ENCODE peak calls at places on chromosomes 12 and 14, in five cellular contexts. One of them, this sample, is unnamed.

GRCh38 chr14:35333797-35334743 is 41.9 kb downstream of the PSMA6 start:
- DNase-seq in ACHN: no peak
- DNase-seq in iris pigment epithelial cell: no peak
- DNase-seq in psoas muscle: no peak
- DNase-seq in MM.1S: no peak
- DNase-seq in this sample: no peak

GRCh38 chr12:123436017-123436964 is at the start of gene RILPL2:
- DNase-seq in ACHN: peak
- DNase-seq in iris pigment epithelial cell: peak
- DNase-seq in psoas muscle: peak
- DNase-seq in MM.1S: peak
- DNase-seq in this sample: peak

GRCh38 chr14:30225171-30225570 is 297.5 kb upstream of the PRKD1 start:
- DNase-seq in ACHN: no peak
- DNase-seq in iris pigment epithelial cell: peak
- DNase-seq in psoas muscle: peak
- DNase-seq in MM.1S: no peak
- DNase-seq in this sample: no peak

GRCh38 chr12:108745641-108746040 is 14.3 kb upstream of the CORO1C start:
- DNase-seq in ACHN: no peak
- DNase-seq in iris pigment epithelial cell: no peak
- DNase-seq in psoas muscle: no peak
- DNase-seq in MM.1S: no peak
- DNase-seq in this sample: no peak

GRCh38 chr14:35385042-35385839 is 19.3 kb downstream of the NFKBIA start:
- DNase-seq in ACHN: peak
- DNase-seq in iris pigment epithelial cell: peak
- DNase-seq in psoas muscle: peak
- DNase-seq in MM.1S: no peak
- DNase-seq in this sample: no peak

GRCh38 chr12:12428961-12429657 is 72.2 kb downstream of the BORCS5 start:
- DNase-seq in ACHN: peak
- DNase-seq in iris pigment epithelial cell: no peak
- DNase-seq in psoas muscle: no peak
- DNase-seq in MM.1S: no peak
- DNase-seq in this sample: no peak

GRCh38 chr12:26813812-26814211 is 19.2 kb downstream of the ITPR2 start:
- DNase-seq in ACHN: no peak
- DNase-seq in iris pigment epithelial cell: no peak
- DNase-seq in psoas muscle: no peak
- DNase-seq in MM.1S: no peak
- DNase-seq in this sample: no peak

GRCh38 chr14:21384494-21384851 is 654 bp upstream of the SUPT16H start:
- DNase-seq in ACHN: no peak
- DNase-seq in iris pigment epithelial cell: no peak
- DNase-seq in psoas muscle: no peak
- DNase-seq in MM.1S: peak
- DNase-seq in this sample: no peak

GRCh38 chr14:58656671-58657411 is 19.1 kb downstream of the DACT1 start:
- DNase-seq in ACHN: no peak
- DNase-seq in iris pigment epithelial cell: no peak
- DNase-seq in psoas muscle: no peak
- DNase-seq in MM.1S: no peak
- DNase-seq in this sample: no peak

GRCh38 chr14:67704484-67705089 is 2.9 kb downstream of the RDH12 start:
- DNase-seq in ACHN: peak
- DNase-seq in iris pigment epithelial cell: peak
- DNase-seq in psoas muscle: no peak
- DNase-seq in MM.1S: peak
- DNase-seq in this sample: no peak

GRCh38 chr12:7162691-7163114 is 26.8 kb upstream of the PEX5 start:
- DNase-seq in ACHN: no peak
- DNase-seq in iris pigment epithelial cell: peak
- DNase-seq in psoas muscle: no peak
- DNase-seq in MM.1S: no peak
- DNase-seq in this sample: no peak

GRCh38 chr12:11779286-11779685 is 129.8 kb downstream of the ETV6 start:
- DNase-seq in ACHN: no peak
- DNase-seq in iris pigment epithelial cell: peak
- DNase-seq in psoas muscle: no peak
- DNase-seq in MM.1S: no peak
- DNase-seq in this sample: no peak

GRCh38 chr12:32501835-32502333 is 102.5 kb downstream of the FGD4 start:
- DNase-seq in ACHN: peak
- DNase-seq in iris pigment epithelial cell: peak
- DNase-seq in psoas muscle: peak
- DNase-seq in MM.1S: peak
- DNase-seq in this sample: no peak

GRCh38 chr14:22597265-22597664 is 835 bp upstream of the ABHD4 start:
- DNase-seq in ACHN: no peak
- DNase-seq in iris pigment epithelial cell: no peak
- DNase-seq in psoas muscle: no peak
- DNase-seq in MM.1S: no peak
- DNase-seq in this sample: no peak

This sample was measured in T-helper 17 cell.